ENCODE peak calls at places on chromosomes 4 and X, in four cellular contexts. P is K562, L is GM12891, Y is GM12878. O is an unnamed sample.

GRCh38 chrX:138411048-138411447 is 300.5 kb downstream of the FGF13 start:
- DNase-seq in Y (no peak), P (peak), L (no peak), O (no peak)

GRCh38 chr4:155400893-155401292 is 24.1 kb upstream of the MAP9 start:
- DNase-seq in L (no peak), Y (no peak), P (no peak), O (no peak)

GRCh38 chrX:727738-728621 is 97.4 kb downstream of the SHOX start:
- DNase-seq in Y (no peak), P (peak), L (no peak), O (peak)

GRCh38 chr4:102170910-102171309 is 174.4 kb downstream of the SLC39A8 start:
- DNase-seq in L (no peak), P (no peak), Y (no peak), O (no peak)

GRCh38 chr4:86556791-86557415 is 37.2 kb upstream of the PTPN13 start:
- DNase-seq in L (no peak), P (no peak), Y (no peak), O (no peak)

GRCh38 chr4:189613202-189613601 is 327.5 kb upstream of the FRG1 start:
- DNase-seq in Y (no peak), L (no peak), P (no peak), O (no peak)

GRCh38 chrX:39201305-39201990 is 400.2 kb downstream of the MID1IP1 start:
- DNase-seq in L (no peak), Y (no peak), P (peak), O (no peak)

GRCh38 chr4:83075696-83076095 is 38.8 kb downstream of the PLAC8 start:
- DNase-seq in P (no peak), Y (no peak), L (no peak), O (no peak)

GRCh38 chrX:46770006-46770816 is 11.3 kb upstream of the SLC9A7 start:
- DNase-seq in L (no peak), P (no peak), Y (no peak), O (no peak)

GRCh38 chrX:12580548-12580947 is 210.7 kb upstream of the PRPS2 start:
- DNase-seq in Y (no peak), L (no peak), P (no peak), O (no peak)

GRCh38 chrX:53481093-53481492 is 46.9 kb upstream of the HSD17B10 start:
- DNase-seq in Y (no peak), P (peak), L (no peak), O (peak)
- TF ChIP-seq SPI1 in Y (no peak), P (no peak), L (no peak), O (no peak)

DNA sequence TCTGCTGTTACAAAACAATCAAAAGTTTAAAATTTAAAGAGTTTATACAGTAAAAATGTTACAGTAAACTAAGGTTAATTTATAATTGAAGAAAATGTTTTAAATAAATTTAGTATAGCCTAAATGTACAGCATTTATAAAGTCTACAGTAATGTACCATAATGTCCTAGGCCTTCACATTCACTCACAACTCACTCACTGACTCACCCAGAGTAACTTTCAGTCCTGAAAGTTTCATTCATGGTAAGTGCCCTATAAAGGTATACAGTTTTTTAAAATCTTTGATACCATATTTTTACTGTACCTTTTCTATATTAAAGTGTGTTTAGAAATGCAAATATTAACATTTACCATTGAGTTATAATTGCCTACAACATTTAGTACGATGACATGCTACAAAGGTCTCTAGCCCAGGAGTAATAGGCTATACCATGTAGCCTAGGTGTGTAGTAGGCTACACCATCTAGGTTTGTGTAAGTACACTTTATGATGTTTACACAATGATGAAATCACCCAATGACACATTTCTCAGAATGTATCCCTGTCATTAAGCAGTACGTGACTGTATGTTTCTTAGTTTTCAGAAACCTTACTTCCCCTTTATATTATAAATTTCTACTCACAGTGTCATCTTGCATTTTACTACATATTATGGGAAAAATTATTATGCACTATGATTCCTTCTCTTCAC is 320.8 kb downstream of the ADAM29 start:
- DNase-seq in L (no peak), P (no peak), Y (no peak), O (no peak)
- TF ChIP-seq SPI1 in L (no peak), P (no peak), Y (no peak), O (no peak)

GRCh38 chr4:168388890-168389289 is 70.3 kb upstream of the DDX60 start:
- DNase-seq in L (no peak), P (no peak), Y (no peak), O (no peak)
- TF ChIP-seq SPI1 in L (no peak), P (no peak), Y (no peak), O (no peak)

DNA sequence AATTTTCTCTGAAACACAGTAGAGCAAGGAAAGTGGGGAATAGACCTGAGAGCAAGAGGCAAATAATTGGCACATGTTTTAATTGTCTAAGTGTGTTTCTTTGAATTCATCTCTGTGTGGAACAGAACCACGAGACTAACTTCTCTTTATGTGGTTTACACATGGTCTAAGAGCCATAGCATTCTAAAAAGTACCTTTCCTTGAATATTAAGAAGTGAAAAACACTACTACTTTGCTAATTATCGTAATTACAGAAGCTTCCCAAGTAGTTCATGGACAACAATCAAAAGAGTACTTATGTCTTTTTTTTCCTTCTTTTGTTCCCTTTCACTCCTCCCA is 2.9 kb upstream of the CYBB start:
- DNase-seq in P (no peak), L (no peak), Y (no peak), O (no peak)
- TF ChIP-seq SPI1 in P (no peak), L (no peak), Y (no peak), O (no peak)

GRCh38 chrX:2390754-2391153 is 110.0 kb downstream of the DHRSX start:
- DNase-seq in P (no peak), Y (no peak), L (no peak), O (no peak)

GRCh38 chrX:2395261-2395850 is 105.4 kb downstream of the DHRSX start:
- DNase-seq in P (no peak), Y (no peak), L (no peak), O (no peak)

GRCh38 chrX:2389324-2389723 is 111.5 kb downstream of the DHRSX start:
- DNase-seq in L (no peak), Y (no peak), P (no peak), O (no peak)

GRCh38 chrX:2388669-2389068 is 112.1 kb downstream of the DHRSX start:
- DNase-seq in L (no peak), P (no peak), Y (no peak), O (no peak)

DNA sequence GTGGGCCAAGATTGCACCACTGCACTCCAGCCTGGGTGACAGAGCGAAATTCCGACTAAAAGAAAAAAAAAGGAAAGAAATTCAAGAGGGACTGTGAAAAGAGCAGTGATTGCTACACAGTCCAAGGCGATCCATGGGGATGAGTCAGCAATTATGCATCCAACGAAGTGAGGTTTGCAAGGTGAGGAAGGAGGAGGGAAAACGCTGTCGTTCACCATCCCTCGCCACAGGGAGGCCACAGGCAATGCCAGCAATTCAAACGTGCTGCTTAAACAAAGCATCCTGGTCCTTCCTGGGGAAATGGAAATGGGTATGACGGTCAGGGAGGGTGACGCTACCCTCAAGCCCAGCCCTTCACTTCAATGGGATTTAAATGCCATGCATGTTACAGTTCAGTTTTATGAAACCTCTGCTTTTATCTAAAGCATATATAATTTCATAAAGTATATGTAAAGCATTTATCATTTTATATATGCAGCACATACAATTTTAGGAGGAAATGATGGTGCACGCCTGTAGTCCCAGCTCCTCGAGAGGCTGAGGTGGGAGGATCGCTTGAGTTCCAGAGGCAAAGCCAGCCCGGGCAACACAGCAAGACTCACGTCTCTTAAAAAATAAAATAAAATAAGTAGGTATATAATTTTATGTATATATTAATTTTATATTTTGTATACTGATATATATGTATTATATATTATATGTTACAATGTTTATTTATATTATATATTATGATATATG is 108.7 kb downstream of the DHRSX start:
- DNase-seq in P (no peak), Y (no peak), L (no peak), O (no peak)
- TF ChIP-seq SPI1 in P (no peak), Y (no peak), L (no peak), O (no peak)

GRCh38 chr4:100823066-100823992 is 305.5 kb upstream of the EMCN start:
- DNase-seq in L (no peak), Y (peak), P (no peak), O (no peak)
- TF ChIP-seq SPI1 in L (no peak), Y (no peak), P (no peak), O (no peak)

GRCh38 chr4:2822461-2823300 is 21.0 kb upstream of the ADD1 start:
- DNase-seq in P (no peak), Y (no peak), L (no peak), O (no peak)
- TF ChIP-seq SPI1 in P (no peak), Y (no peak), L (no peak), O (no peak)

O was measured in HL-60.